ENCODE peak calls at places on chromosomes 16 and 17, in five cellular contexts. J is A549, B is GM12878, H is HepG2, V is H1. X is an unnamed sample.
A peak's percentile ranks its signal among the peaks of the same experiment; 100 is the strongest.

GRCh38 chr16:88359008-88359407 is 23.8 kb upstream of the ZNF469 start:
- DNase-seq in J (no peak), B (no peak), H (no peak), V (no peak), X (no peak)

GRCh38 chr17:32305049-32305448 is 36.9 kb downstream of the C17orf75 start:
- DNase-seq in J (no peak), B (no peak), H (no peak), V (no peak), X (no peak)

GRCh38 chr17:64964796-64965195 is 45.5 kb upstream of the LRRC37A3 start:
- DNase-seq in J (no peak), B (no peak), H (no peak), V (no peak), X (no peak)

GRCh38 chr17:53353919-53354351 is 468.8 kb upstream of the KIF2B start:
- DNase-seq in J (no peak), B (no peak), H (no peak), V (no peak), X (no peak)

GRCh38 chr17:39604911-39605491 is 2.7 kb downstream of the NEUROD2 start:
- DNase-seq in J (no peak), B (no peak), H (no peak), V (no peak), X (no peak)

GRCh38 chr17:29709861-29710849 is 87.4 kb upstream of the CORO6 start:
- DNase-seq in J (no peak), B (no peak), H (no peak), V (no peak), X (no peak)

GRCh38 chr17:6098466-6099180 is 28.4 kb downstream of the WSCD1 start:
- DNase-seq in J (no peak), B (no peak), H (no peak), V (no peak), X (no peak)

GRCh38 chr16:85395913-85396878 is 216.9 kb upstream of the GSE1 start:
- DNase-seq in J (no peak), B (no peak), H (no peak), V (no peak), X (no peak)

GRCh38 chr16:55711959-55712876 is 56.4 kb downstream of the SLC6A2 start:
- DNase-seq in J (peak; percentile 70), B (no peak), H (peak; percentile 61), V (no peak), X (peak; percentile 73)

GRCh38 chr17:4968916-4969550 is 1.4 kb upstream of the SPAG7 start:
- DNase-seq in J (peak; percentile 49), B (no peak), H (no peak), V (no peak), X (no peak)

GRCh38 chr16:72241930-72242329 is 70.0 kb upstream of the PMFBP1 start:
- DNase-seq in J (peak; percentile 60), B (no peak), H (peak; percentile 52), V (no peak), X (peak; percentile 22)

GRCh38 chr17:19410875-19411291 is at the start of gene RNF112:
- DNase-seq in J (no peak), B (no peak), H (no peak), V (no peak), X (peak; percentile 20)

GRCh38 chr16:16150878-16151152 is 72.5 kb downstream of the ABCC6 start:
- DNase-seq in J (no peak), B (no peak), H (no peak), V (no peak), X (no peak)

DNA sequence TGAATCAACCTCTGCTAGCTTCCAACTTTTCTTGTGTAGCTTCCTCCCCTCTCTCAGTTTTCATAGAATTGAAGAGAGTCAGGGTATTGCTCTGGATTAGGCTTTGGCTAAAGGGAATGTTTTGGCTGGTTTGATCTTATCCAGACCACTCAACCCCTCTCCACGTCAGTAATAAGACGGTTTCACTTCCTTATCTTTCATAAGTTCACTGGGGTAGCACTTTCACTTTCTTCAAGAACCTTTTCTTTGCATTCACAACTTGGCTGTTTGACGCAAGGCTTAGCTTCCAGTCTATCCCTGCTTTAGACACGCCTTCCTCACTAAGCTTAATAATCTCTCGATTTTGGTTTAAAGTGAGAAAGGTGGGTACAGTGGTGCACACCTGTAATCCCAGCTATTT is 29.7 kb upstream of the OR1A2 start:
- DNase-seq in J (no peak), B (peak; percentile 17), H (no peak), V (no peak), X (no peak)
- TF ChIP-seq KDM1A in J (no peak), B (no peak), H (no peak), V (no peak), X (no peak)

GRCh38 chr16:27972500-27972899 is 91.0 kb downstream of the GSG1L start:
- DNase-seq in J (peak; percentile 72), B (peak; percentile 17), H (peak; percentile 51), V (no peak), X (peak; percentile 44)
- H3K4me2 ChIP-seq in J (peak overlapping the region; percentile 70), B (no peak overlapping the region), H (no peak overlapping the region), V (no peak overlapping the region), X (no peak overlapping the region)

DNA sequence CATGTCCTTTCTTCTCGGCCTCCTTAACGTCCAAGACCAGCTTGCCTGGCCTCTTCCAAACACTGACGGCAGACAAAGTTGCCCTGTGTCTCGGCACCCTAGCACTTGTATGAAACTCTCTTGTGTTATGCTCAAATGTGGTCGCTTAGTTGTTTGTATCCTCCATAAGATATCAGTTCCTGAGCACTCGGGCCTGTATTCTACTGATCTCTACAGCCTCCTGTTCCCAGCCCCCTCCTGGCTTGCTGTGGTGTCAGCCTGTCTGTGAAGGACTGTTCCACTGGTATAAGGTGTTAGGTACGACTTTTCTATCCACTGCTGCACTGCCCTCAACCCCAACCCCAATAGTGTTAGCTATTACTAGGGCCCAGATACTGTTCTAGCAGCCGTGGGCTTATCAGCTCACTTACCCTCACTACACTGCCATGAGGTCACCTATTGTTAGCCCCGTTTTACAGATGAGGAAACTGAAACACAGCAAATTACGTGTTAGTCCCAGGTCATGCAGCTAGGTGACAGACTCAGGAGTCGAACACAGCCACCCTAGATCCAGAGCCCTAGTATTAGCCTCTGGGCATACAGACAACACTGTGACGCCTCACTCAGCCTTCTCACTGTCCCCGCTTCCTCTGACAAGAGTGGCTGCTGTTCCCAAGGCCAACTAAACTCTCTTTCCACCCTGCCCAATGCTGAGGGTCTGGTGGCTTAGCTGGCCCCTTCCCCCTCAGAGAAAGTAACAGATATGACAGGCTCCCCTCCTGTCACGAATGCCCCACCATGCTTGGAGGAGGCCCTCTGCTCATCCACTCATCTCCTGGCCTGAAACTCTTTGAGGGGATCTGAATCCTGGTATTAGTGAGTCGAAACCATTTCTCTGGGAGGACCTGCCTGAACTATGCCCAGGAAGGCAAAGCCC is 25.6 kb upstream of the ZNF652 start:
- DNase-seq in J (no peak), B (no peak), H (no peak), V (no peak), X (peak; percentile 32)
- H3K27ac ChIP-seq in J (no peak overlapping the region), B (peak overlapping the region; percentile 55), H (no peak overlapping the region), V (no peak overlapping the region), X (peak overlapping the region; percentile 45)

GRCh38 chr17:17849147-17849820 is 12.5 kb upstream of the SREBF1 start:
- DNase-seq in J (no peak), B (peak; percentile 55), H (peak; percentile 66), V (no peak), X (peak; percentile 55)

GRCh38 chr17:17849863-17850373 is 13.1 kb upstream of the SREBF1 start:
- DNase-seq in J (peak; percentile 44), B (peak; percentile 32), H (peak; percentile 62), V (no peak), X (peak; percentile 70)

GRCh38 chr17:17851101-17851500 is 14.3 kb upstream of the SREBF1 start:
- DNase-seq in J (no peak), B (no peak), H (no peak), V (no peak), X (no peak)

GRCh38 chr17:17853811-17854527 is 17.2 kb upstream of the SREBF1 start:
- DNase-seq in J (no peak), B (no peak), H (no peak), V (no peak), X (no peak)

DNA sequence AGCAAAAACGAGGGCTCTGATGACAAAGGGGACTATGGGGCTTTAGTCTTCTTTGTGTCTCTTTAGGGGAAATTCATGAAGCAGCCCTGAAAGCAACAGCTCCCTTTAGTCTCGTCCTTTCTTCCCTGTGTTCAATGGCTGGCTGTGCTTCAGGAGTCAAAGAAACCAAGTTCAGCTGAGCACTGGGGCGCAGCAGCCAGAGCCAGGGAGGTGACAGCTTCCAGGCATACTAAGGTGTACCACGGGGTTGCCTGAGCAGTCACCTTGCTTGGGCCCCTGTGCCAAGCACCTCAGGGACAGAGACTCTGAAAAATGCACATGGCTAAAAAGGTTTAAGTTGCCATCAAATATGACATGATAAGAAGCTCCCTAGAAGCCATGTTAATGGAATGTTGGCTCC is 14.8 kb upstream of the SREBF1 start:
- DNase-seq in J (no peak), B (no peak), H (no peak), V (no peak), X (no peak)
- TF ChIP-seq KDM1A in J (no peak), B (no peak), H (no peak), V (no peak), X (no peak)

X was measured in K562.